ENCODE peak calls at places on chromosomes 6 and 20, in seven cellular contexts. E is tibial nerve, N is body of pancreas, G is sigmoid colon, C is lower leg skin, Y is breast epithelium, Z is Peyer's patch. H is an unnamed sample.

GRCh38 chr6:54232703-54233102 is 75.5 kb upstream of the TINAG start:
- DNase-seq in E (no peak), N (no peak), G (no peak), C (no peak), Y (no peak), Z (no peak), H (no peak)

GRCh38 chr6:81826785-81827184 is 74.3 kb upstream of the TENT5A start:
- DNase-seq in E (no peak), N (no peak), G (no peak), C (no peak), Y (no peak), Z (no peak), H (no peak)

GRCh38 chr6:96196633-96197032 is 180.9 kb downstream of the FUT9 start:
- DNase-seq in E (no peak), N (no peak), G (no peak), C (no peak), Y (no peak), Z (no peak), H (no peak)

GRCh38 chr6:67640462-67640861 is 994.6 kb upstream of the ADGRB3 start:
- DNase-seq in E (no peak), N (no peak), G (no peak), C (no peak), Y (no peak), Z (no peak), H (no peak)

GRCh38 chr6:132512638-132513632 is at the start of gene STX7:
- DNase-seq in E (peak; percentile 79), N (peak; percentile 89), G (peak; percentile 94), C (peak; percentile 89), Y (peak; percentile 76), Z (peak; percentile 96), H (peak; percentile 90)

GRCh38 chr6:18405477-18406293 is 18.5 kb downstream of the RNF144B start:
- DNase-seq in E (no peak), N (no peak), G (no peak), C (no peak), Y (no peak), Z (no peak), H (no peak)

GRCh38 chr6:53659458-53659857 is 6.1 kb downstream of the KLHL31 start:
- DNase-seq in E (no peak), N (no peak), G (no peak), C (no peak), Y (no peak), Z (no peak), H (no peak)

GRCh38 chr6:50602191-50602810 is 111.0 kb upstream of the TFAP2D start:
- DNase-seq in E (peak; percentile 24), N (no peak), G (no peak), C (no peak), Y (no peak), Z (no peak), H (no peak)

GRCh38 chr6:130409394-130410095 is 43.7 kb downstream of the TMEM200A start:
- DNase-seq in E (no peak), N (no peak), G (no peak), C (no peak), Y (no peak), Z (no peak), H (no peak)

GRCh38 chr20:9206486-9206885 is 137.6 kb downstream of the PLCB4 start:
- DNase-seq in E (no peak), N (no peak), G (no peak), C (no peak), Y (no peak), Z (no peak), H (no peak)

GRCh38 chr6:149140137-149140909 is 177.2 kb upstream of the TAB2 start:
- DNase-seq in E (no peak), N (no peak), G (no peak), C (no peak), Y (no peak), Z (peak; percentile 67), H (no peak)

GRCh38 chr6:11128608-11129007 is 17.1 kb upstream of the ERVFRD-1 start:
- DNase-seq in E (no peak), N (no peak), G (no peak), C (no peak), Y (no peak), Z (no peak), H (no peak)

GRCh38 chr20:42775866-42776265 is 413.8 kb downstream of the PTPRT start:
- DNase-seq in E (no peak), N (no peak), G (no peak), C (no peak), Y (no peak), Z (no peak), H (no peak)

GRCh38 chr6:53347250-53347920 is 1.4 kb downstream of the ELOVL5 start:
- DNase-seq in E (no peak), N (peak; percentile 29), G (no peak), C (no peak), Y (no peak), Z (peak; percentile 67), H (no peak)

GRCh38 chr6:16239090-16239797 is 857 bp downstream of the GMPR start:
- DNase-seq in E (peak; percentile 54), N (peak; percentile 32), G (peak; percentile 88), C (no peak), Y (no peak), Z (peak; percentile 70), H (peak; percentile 78)

GRCh38 chr6:148273962-148274752 is 68.5 kb upstream of the SASH1 start:
- DNase-seq in E (no peak), N (no peak), G (no peak), C (no peak), Y (peak; percentile 78), Z (no peak), H (no peak)

GRCh38 chr20:10793741-10794140 is 119.9 kb upstream of the JAG1 start:
- DNase-seq in E (no peak), N (no peak), G (no peak), C (no peak), Y (no peak), Z (no peak), H (no peak)

GRCh38 chr6:52155791-52156576 is 30.2 kb upstream of the IL17A start:
- DNase-seq in E (no peak), N (no peak), G (no peak), C (no peak), Y (no peak), Z (no peak), H (no peak)

GRCh38 chr6:117477988-117478852 is 4.3 kb upstream of the DCBLD1 start:
- DNase-seq in E (no peak), N (no peak), G (no peak), C (no peak), Y (no peak), Z (peak; percentile 55), H (no peak)

GRCh38 chr6:154572592-154572991 is 62.1 kb upstream of the CNKSR3 start:
- DNase-seq in E (no peak), N (no peak), G (peak; percentile 69), C (no peak), Y (no peak), Z (no peak), H (no peak)

GRCh38 chr6:150891886-150892485 is 26.5 kb downstream of the MTHFD1L start:
- DNase-seq in E (peak; percentile 84), N (peak; percentile 74), G (peak; percentile 82), C (peak; percentile 76), Y (peak; percentile 56), Z (peak; percentile 83), H (peak; percentile 83)

GRCh38 chr6:125749864-125750691 is 646 bp downstream of the HEY2 start:
- DNase-seq in E (no peak), N (no peak), G (no peak), C (no peak), Y (no peak), Z (no peak), H (no peak)

GRCh38 chr6:138297761-138298298 is 79.5 kb upstream of the PBOV1 start:
- DNase-seq in E (no peak), N (no peak), G (no peak), C (no peak), Y (no peak), Z (no peak), H (no peak)

DNA sequence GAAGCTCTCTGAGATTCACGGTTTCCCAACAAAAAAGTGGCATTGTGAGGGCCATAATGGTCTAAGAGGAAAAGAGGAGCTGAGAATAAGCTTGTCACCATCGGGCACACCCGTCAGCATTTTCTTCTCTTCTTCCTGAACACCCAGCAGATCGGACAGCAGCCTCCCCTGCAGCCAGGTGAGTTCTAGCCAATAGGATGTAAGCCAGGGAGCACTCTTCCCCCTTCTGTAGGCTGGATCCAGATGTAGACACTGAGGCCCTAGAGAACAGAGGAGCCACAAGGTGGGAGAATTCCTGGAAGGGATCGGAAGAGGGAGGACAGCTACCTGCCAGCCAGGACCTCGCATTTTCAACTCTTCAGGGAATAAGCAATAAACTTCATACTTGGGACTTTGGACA is 228.0 kb downstream of the SYNDIG1 start:
- DNase-seq in E (no peak), N (no peak), G (peak; percentile 17), C (no peak), Y (peak; percentile 1), Z (no peak), H (no peak)
- TF ChIP-seq POLR2A in E (no peak), N (no peak), G (no peak), C (no peak), Y (no peak), Z (no peak), H (no peak)

GRCh38 chr20:53714524-53714923 is 120.9 kb upstream of the ZNF217 start:
- DNase-seq in E (no peak), N (no peak), G (no peak), C (no peak), Y (no peak), Z (no peak), H (no peak)

GRCh38 chr20:53713328-53714056 is 119.9 kb upstream of the ZNF217 start:
- DNase-seq in E (no peak), N (no peak), G (no peak), C (no peak), Y (no peak), Z (no peak), H (no peak)

GRCh38 chr20:53708129-53708968 is 114.7 kb upstream of the ZNF217 start:
- DNase-seq in E (no peak), N (no peak), G (no peak), C (no peak), Y (no peak), Z (no peak), H (no peak)

GRCh38 chr20:53712212-53712977 is 118.8 kb upstream of the ZNF217 start:
- DNase-seq in E (no peak), N (no peak), G (no peak), C (no peak), Y (no peak), Z (no peak), H (no peak)

GRCh38 chr20:53711333-53712211 is 117.9 kb upstream of the ZNF217 start:
- DNase-seq in E (no peak), N (no peak), G (no peak), C (no peak), Y (no peak), Z (no peak), H (no peak)
- H3K4me3 ChIP-seq in E (no peak overlapping the region), N (no peak overlapping the region), G (no peak overlapping the region), C (no peak overlapping the region), Y (no peak overlapping the region), Z (no peak overlapping the region), H (no peak overlapping the region)

GRCh38 chr20:57287007-57287810 is 20.8 kb upstream of the BMP7 start:
- DNase-seq in E (no peak), N (no peak), G (no peak), C (no peak), Y (no peak), Z (no peak), H (no peak)
- TF ChIP-seq POLR2A in E (no peak), N (no peak), G (no peak), C (no peak), Y (no peak), Z (no peak), H (no peak)

GRCh38 chr6:169253745-169254238 is at the start of gene THBS2:
- DNase-seq in E (peak; percentile 66), N (peak; percentile 36), G (peak; percentile 92), C (peak; percentile 65), Y (peak; percentile 45), Z (peak; percentile 49), H (peak; percentile 52)
- H3K4me3 ChIP-seq in E (peak within 1 kb of the TSS; percentile 42), N (no peak within 1 kb of the TSS), G (peak within 1 kb of the TSS; percentile 24), C (peak within 1 kb of the TSS; percentile 26), Y (peak within 1 kb of the TSS; percentile 66), Z (peak within 1 kb of the TSS; percentile 35), H (no peak within 1 kb of the TSS)

GRCh38 chr6:13574571-13575376 is at the start of gene SIRT5:
- DNase-seq in E (peak; percentile 47), N (peak; percentile 90), G (peak; percentile 88), C (peak; percentile 80), Y (peak; percentile 70), Z (peak; percentile 93), H (peak; percentile 86)
- TF ChIP-seq POLR2A in E (peak; percentile 69), N (peak; percentile 97), G (peak; percentile 90), C (no peak), Y (peak; percentile 86), Z (peak; percentile 83), H (no peak)

H was measured in adrenal gland.